ENCODE peak calls at places on chromosome 6, in nine cellular contexts. S, U, P, X, Q, B, D, M and Y are unnamed samples.

GRCh38 chr6:80608881-80609280 is 502.4 kb downstream of the BCKDHB start:
- DNase-seq in D (no peak), P (no peak), X (no peak), Q (peak), M (no peak), B (no peak), S (peak), U (no peak), Y (no peak)

GRCh38 chr6:132813173-132813856 is 1.1 kb upstream of the RPS12 start:
- DNase-seq in D (peak), P (peak), M (no peak), X (peak), B (peak), S (peak), Q (peak), U (peak), Y (no peak)

GRCh38 chr6:115404451-115404850 is 656.2 kb downstream of the FRK start:
- DNase-seq in D (no peak), Q (no peak), U (no peak), M (no peak), P (no peak), X (no peak), B (no peak), S (no peak), Y (no peak)

GRCh38 chr6:134846031-134846430 is 103.9 kb downstream of the ALDH8A1 start:
- DNase-seq in X (no peak), U (no peak), S (no peak), Q (no peak), M (no peak), D (no peak), B (no peak), P (no peak), Y (no peak)

GRCh38 chr6:136230219-136230980 is 19.7 kb downstream of the MTFR2 start:
- DNase-seq in Q (no peak), U (no peak), P (no peak), X (no peak), D (no peak), B (no peak), S (no peak), M (no peak), Y (no peak)

GRCh38 chr6:98957440-98957839 is 9.7 kb upstream of the FBXL4 start:
- DNase-seq in S (peak), Q (peak), X (no peak), M (peak), B (peak), P (no peak), U (no peak), D (no peak), Y (no peak)

GRCh38 chr6:169905041-169905807 is 153.8 kb downstream of the ERMARD start:
- DNase-seq in B (no peak), X (no peak), Q (peak), U (no peak), M (no peak), P (peak), D (no peak), S (peak), Y (no peak)

GRCh38 chr6:10733151-10733715 is 10.4 kb downstream of the TMEM14C start:
- DNase-seq in D (peak), P (no peak), S (no peak), U (no peak), M (no peak), Q (no peak), X (no peak), B (no peak), Y (no peak)

GRCh38 chr6:81890846-81891245 is 138.4 kb upstream of the TENT5A start:
- DNase-seq in M (peak), D (no peak), U (no peak), P (no peak), X (no peak), Q (peak), S (peak), B (no peak), Y (no peak)

GRCh38 chr6:87407896-87408720 is at the start of gene CFAP206:
- DNase-seq in S (peak), P (peak), X (peak), D (peak), B (peak), M (peak), Q (peak), U (peak), Y (peak)
- TF ChIP-seq CTCF in S (peak), P (peak), X (no peak), D (no peak), B (no peak), M (peak), Q (peak), U (peak), Y (no peak)

DNA sequence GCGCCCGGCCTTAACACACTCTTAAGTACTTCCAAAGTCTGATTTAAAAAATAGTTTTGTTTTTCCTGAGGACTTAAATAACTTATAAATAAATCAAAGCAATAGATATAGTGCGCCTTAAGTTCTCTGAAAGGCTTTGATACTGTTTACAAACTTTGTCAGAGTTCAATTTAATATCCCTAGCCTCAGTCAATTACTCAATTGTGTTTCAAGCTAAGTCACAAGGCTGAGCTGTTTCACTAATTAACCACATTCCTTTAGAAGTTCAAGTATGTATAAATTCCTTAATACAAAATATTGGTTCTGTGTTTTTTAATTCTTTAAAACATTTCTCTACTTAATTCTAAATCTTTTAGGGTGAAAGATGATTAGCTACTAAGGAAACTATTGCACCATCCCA is 178.4 kb upstream of the AGPAT4 start:
- DNase-seq in M (no peak), D (no peak), U (no peak), Q (no peak), S (no peak), P (no peak), B (no peak), X (no peak), Y (no peak)
- TF ChIP-seq CTCF in M (no peak), D (no peak), U (no peak), Q (no peak), S (no peak), P (no peak), B (no peak), X (no peak), Y (no peak)

GRCh38 chr6:41442800-41443501 is 103.2 kb upstream of the FOXP4 start:
- DNase-seq in D (no peak), U (peak), X (peak), M (no peak), P (no peak), B (no peak), Q (peak), S (no peak), Y (peak)
- TF ChIP-seq CTCF in D (peak), U (peak), X (peak), M (peak), P (peak), B (peak), Q (peak), S (peak), Y (peak)

DNA sequence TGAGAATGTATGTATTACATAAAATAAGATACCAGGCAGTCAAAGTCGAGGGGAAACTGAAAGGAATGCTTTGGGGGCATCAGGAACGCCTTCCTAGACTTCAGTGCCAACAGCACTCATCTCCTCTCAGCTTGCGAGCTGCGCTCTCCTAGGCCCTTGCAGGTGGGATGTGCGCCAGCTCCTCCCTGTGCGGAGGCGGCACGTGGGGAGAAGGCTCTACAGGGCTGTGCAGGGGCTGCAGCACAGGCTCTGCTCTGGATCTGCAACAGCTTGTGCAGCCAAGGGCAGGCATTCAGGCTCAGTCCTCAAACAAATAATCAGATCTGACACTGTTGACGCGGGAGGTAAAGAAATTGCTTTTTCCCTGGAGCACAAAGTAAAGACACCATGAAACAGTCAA is 144.8 kb downstream of the TTLL2 start:
- DNase-seq in M (no peak), P (peak), X (no peak), U (peak), D (no peak), B (no peak), Q (no peak), S (no peak), Y (no peak)
- TF ChIP-seq CTCF in M (no peak), P (no peak), X (no peak), U (no peak), D (no peak), B (no peak), Q (no peak), S (no peak), Y (no peak)

GRCh38 chr6:73901311-73901710 is 205.3 kb downstream of the CD109 start:
- DNase-seq in P (no peak), B (no peak), U (no peak), M (no peak), S (no peak), D (no peak), Q (no peak), X (no peak), Y (no peak)

GRCh38 chr6:73893696-73894095 is 197.7 kb downstream of the CD109 start:
- DNase-seq in X (no peak), Q (no peak), B (no peak), M (no peak), P (no peak), S (no peak), U (no peak), D (no peak), Y (no peak)

GRCh38 chr6:73901986-73902385 is 206.0 kb downstream of the CD109 start:
- DNase-seq in M (no peak), Q (no peak), P (no peak), B (no peak), X (no peak), D (no peak), S (no peak), U (no peak), Y (no peak)

GRCh38 chr6:73903155-73903554 is 207.2 kb downstream of the CD109 start:
- DNase-seq in Q (no peak), S (no peak), U (no peak), X (no peak), M (no peak), D (no peak), P (no peak), B (no peak), Y (no peak)

GRCh38 chr6:73898599-73898998 is 202.6 kb downstream of the CD109 start:
- DNase-seq in D (no peak), S (peak), B (no peak), X (no peak), M (no peak), P (no peak), U (no peak), Q (peak), Y (no peak)
- TF ChIP-seq CTCF in D (no peak), S (peak), B (no peak), X (no peak), M (peak), P (no peak), U (peak), Q (no peak), Y (no peak)

GRCh38 chr6:75504902-75505233 is 11.3 kb upstream of the FILIP1 start:
- DNase-seq in Q (peak), M (no peak), P (no peak), D (no peak), B (no peak), U (no peak), S (no peak), X (no peak), Y (no peak)
- TF ChIP-seq CTCF in Q (peak), M (peak), P (peak), D (no peak), B (no peak), U (peak), S (no peak), X (no peak), Y (no peak)

GRCh38 chr6:111586554-111586953 is 19.1 kb downstream of the TRAF3IP2 start:
- DNase-seq in P (no peak), S (no peak), M (no peak), Q (no peak), B (no peak), X (no peak), U (no peak), D (no peak), Y (no peak)
- TF ChIP-seq CTCF in P (no peak), S (no peak), M (no peak), Q (no peak), B (no peak), X (no peak), U (no peak), D (no peak), Y (no peak)

GRCh38 chr6:28136585-28137457 is 4.9 kb upstream of the ZKSCAN8 start:
- DNase-seq in D (peak), B (peak), P (peak), Q (peak), X (peak), U (peak), M (peak), S (peak), Y (peak)
- TF ChIP-seq CTCF in D (no peak), B (no peak), P (no peak), Q (no peak), X (no peak), U (no peak), M (no peak), S (no peak), Y (no peak)

DNA sequence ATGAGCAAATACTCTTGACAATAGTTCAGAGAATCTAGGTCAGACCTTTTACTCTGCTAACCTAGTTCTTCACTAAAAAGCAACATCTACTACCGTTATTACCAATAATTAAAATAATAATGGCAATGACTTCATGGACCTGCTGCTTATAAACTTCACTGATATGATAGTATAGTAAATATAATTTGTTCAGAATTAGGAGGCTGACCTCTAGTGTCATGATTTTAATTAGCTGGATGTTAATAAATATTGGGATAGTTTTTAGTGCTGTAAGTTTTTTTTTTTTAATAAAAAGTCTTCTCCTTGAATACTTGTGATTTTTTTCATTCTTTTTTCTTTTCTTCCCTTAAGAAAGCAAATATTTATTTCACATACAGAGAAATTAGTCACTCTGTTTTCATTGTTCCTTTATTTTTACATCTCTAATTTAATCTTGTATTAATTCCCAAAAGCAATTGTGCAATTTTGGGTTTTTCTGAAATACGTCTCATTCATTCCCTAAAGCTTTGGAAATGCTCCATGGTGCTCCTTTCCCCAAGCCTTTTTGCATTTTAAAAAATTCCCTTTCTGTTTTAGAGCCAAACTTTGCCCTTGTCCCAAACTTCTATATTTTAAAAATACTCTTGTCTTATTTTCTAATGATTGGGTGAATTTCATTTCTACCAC is 46.6 kb upstream of the UST start:
- DNase-seq in D (no peak), P (no peak), B (no peak), U (no peak), S (no peak), M (no peak), Q (peak), X (no peak), Y (no peak)
- TF ChIP-seq CTCF in D (no peak), P (no peak), B (no peak), U (no peak), S (no peak), M (no peak), Q (no peak), X (no peak), Y (no peak)

GRCh38 chr6:77461796-77462195 is 1.5 kb downstream of the HTR1B start:
- DNase-seq in P (no peak), U (no peak), Q (no peak), S (no peak), B (no peak), M (no peak), D (no peak), X (no peak), Y (no peak)

GRCh38 chr6:77463881-77464867 is 883 bp upstream of the HTR1B start:
- DNase-seq in Q (no peak), S (no peak), B (peak), P (no peak), D (no peak), X (peak), U (no peak), M (no peak), Y (peak)

GRCh38 chr6:77466055-77467028 is 3.1 kb upstream of the HTR1B start:
- DNase-seq in X (peak), M (no peak), D (no peak), B (peak), U (peak), S (peak), Q (peak), P (no peak), Y (peak)

GRCh38 chr6:77463308-77463880 is at the start of gene HTR1B:
- DNase-seq in M (no peak), X (peak), P (no peak), D (no peak), B (peak), Q (peak), S (no peak), U (no peak), Y (peak)

GRCh38 chr6:77462359-77463307 is 658 bp downstream of the HTR1B start:
- DNase-seq in Q (peak), X (no peak), M (no peak), U (no peak), D (no peak), S (no peak), P (no peak), B (peak), Y (peak)
- TF ChIP-seq CTCF in Q (peak), X (peak), M (no peak), U (peak), D (no peak), S (peak), P (no peak), B (no peak), Y (peak)